ENCODE peak calls at places on chromosome 13, in eight cellular contexts. W is caudate nucleus, J is right lobe of liver, H is G401, I is heart left ventricle, E is breast epithelium, C is NCI-H1694 treated with DMSO at 0.1 percent for 48 hours, D is amygdala. X is an unnamed sample.

GRCh38 chr13:101218484-101218883 is 197.8 kb downstream of the NALCN start:
- DNase-seq in W (no peak), J (no peak), H (no peak), I (no peak), E (no peak), C (no peak), D (no peak), X (no peak)

GRCh38 chr13:71912524-71912923 is 45.5 kb upstream of the DACH1 start:
- DNase-seq in W (no peak), J (no peak), H (no peak), I (no peak), E (no peak), C (no peak), D (no peak), X (no peak)

GRCh38 chr13:51221674-51222509 is at the start of gene FAM124A:
- DNase-seq in W (peak), J (peak), H (peak), I (peak), E (no peak), C (no peak), D (peak), X (peak)

GRCh38 chr13:32142956-32143375 is 111.4 kb downstream of the FRY start:
- DNase-seq in W (no peak), J (no peak), H (no peak), I (no peak), E (no peak), C (no peak), D (no peak), X (no peak)

GRCh38 chr13:112693831-112694497 is 4.1 kb downstream of the ATP11A start:
- DNase-seq in W (no peak), J (peak), H (no peak), I (no peak), E (peak), C (no peak), D (no peak), X (no peak)

GRCh38 chr13:73883162-73883561 is 251.0 kb downstream of the KLF12 start:
- DNase-seq in W (no peak), J (no peak), H (no peak), I (no peak), E (no peak), C (no peak), D (no peak), X (no peak)

GRCh38 chr13:54033323-54033861 is 1004.8 kb downstream of the OLFM4 start:
- DNase-seq in W (no peak), J (no peak), H (no peak), I (no peak), E (no peak), C (no peak), D (no peak), X (no peak)

GRCh38 chr13:62510906-62511655 is 1095.4 kb upstream of the PCDH20 start:
- DNase-seq in W (no peak), J (no peak), H (no peak), I (no peak), E (no peak), C (no peak), D (no peak), X (no peak)

GRCh38 chr13:45122941-45123340 is 2.6 kb downstream of the GTF2F2 start:
- DNase-seq in W (no peak), J (no peak), H (no peak), I (no peak), E (no peak), C (no peak), D (no peak), X (no peak)

GRCh38 chr13:112576191-112576590 is 11.8 kb downstream of the TUBGCP3 start:
- DNase-seq in W (no peak), J (no peak), H (no peak), I (no peak), E (no peak), C (no peak), D (no peak), X (no peak)

GRCh38 chr13:45373116-45373606 is 32.2 kb upstream of the TPT1 start:
- DNase-seq in W (no peak), J (no peak), H (no peak), I (no peak), E (no peak), C (no peak), D (no peak), X (no peak)

GRCh38 chr13:85148009-85148408 is 651.2 kb downstream of the SLITRK6 start:
- DNase-seq in W (no peak), J (no peak), H (peak), I (no peak), E (no peak), C (no peak), D (no peak), X (no peak)

GRCh38 chr13:97851269-97851668 is 102.2 kb upstream of the IPO5 start:
- DNase-seq in W (no peak), J (no peak), H (no peak), I (no peak), E (no peak), C (no peak), D (no peak), X (no peak)

GRCh38 chr13:36275190-36276002 is 22.2 kb downstream of the CCDC169 start:
- DNase-seq in W (no peak), J (no peak), H (peak), I (no peak), E (no peak), C (peak), D (no peak), X (no peak)

GRCh38 chr13:50344717-50345116 is 329.5 kb downstream of the KCNRG start:
- DNase-seq in W (no peak), J (no peak), H (no peak), I (no peak), E (no peak), C (no peak), D (no peak), X (no peak)

GRCh38 chr13:23859455-23859854 is 29.7 kb downstream of the MIPEP start:
- DNase-seq in W (no peak), J (no peak), H (no peak), I (no peak), E (no peak), C (no peak), D (no peak), X (no peak)

GRCh38 chr13:80945328-80945727 is 604.4 kb upstream of the SPRY2 start:
- DNase-seq in W (no peak), J (no peak), H (no peak), I (no peak), E (no peak), C (no peak), D (peak), X (peak)

GRCh38 chr13:47144782-47145181 is 247.9 kb upstream of the HTR2A start:
- DNase-seq in W (no peak), J (no peak), H (no peak), I (no peak), E (no peak), C (no peak), D (no peak), X (no peak)

GRCh38 chr13:96678801-96679200 is 315.5 kb downstream of the OXGR1 start:
- DNase-seq in W (no peak), J (no peak), H (no peak), I (no peak), E (no peak), C (no peak), D (no peak), X (no peak)

GRCh38 chr13:107518780-107519179 is 696.6 kb downstream of the LIG4 start:
- DNase-seq in W (no peak), J (no peak), H (no peak), I (no peak), E (no peak), C (no peak), D (no peak), X (no peak)

GRCh38 chr13:77674802-77675201 is 22.7 kb upstream of the SLAIN1 start:
- DNase-seq in W (no peak), J (no peak), H (no peak), I (no peak), E (no peak), C (no peak), D (no peak), X (no peak)

GRCh38 chr13:106847049-106847448 is 279.1 kb upstream of the ARGLU1 start:
- DNase-seq in W (no peak), J (no peak), H (no peak), I (no peak), E (no peak), C (no peak), D (no peak), X (no peak)

GRCh38 chr13:72651196-72651595 is 76.2 kb downstream of the MZT1 start:
- DNase-seq in W (no peak), J (no peak), H (peak), I (no peak), E (no peak), C (no peak), D (no peak), X (no peak)

X was measured in substantia nigra.